ENCODE peak calls at places on chromosome 11, in six cellular contexts. M, H, L, W, J and X are unnamed samples.
A peak's percentile ranks its signal among the peaks of the same experiment; 100 is the strongest.

GRCh38 chr11:95443386-95443785 is 212.4 kb upstream of the SESN3 start:
- DNase-seq in M (no peak), H (no peak), L (no peak), W (no peak), J (no peak), X (peak; percentile 50)

GRCh38 chr11:70152244-70152643 is 50.9 kb upstream of the FADD start:
- DNase-seq in M (no peak), H (no peak), L (no peak), W (no peak), J (no peak), X (no peak)

GRCh38 chr11:46665356-46665755 is 35.1 kb downstream of the ARHGAP1 start:
- DNase-seq in M (no peak), H (no peak), L (no peak), W (no peak), J (no peak), X (no peak)

GRCh38 chr11:92149996-92150395 is 74.6 kb upstream of the FAT3 start:
- DNase-seq in M (no peak), H (no peak), L (no peak), W (no peak), J (no peak), X (no peak)

GRCh38 chr11:420054-420910 is 5.5 kb upstream of the SIGIRR start:
- DNase-seq in M (no peak), H (no peak), L (no peak), W (no peak), J (no peak), X (no peak)

GRCh38 chr11:69912911-69913451 is 93.8 kb upstream of the FGF3 start:
- DNase-seq in M (no peak), H (no peak), L (no peak), W (no peak), J (peak; percentile 31), X (no peak)

GRCh38 chr11:60880635-60881282 is 13.4 kb downstream of the ZP1 start:
- DNase-seq in M (no peak), H (no peak), L (no peak), W (no peak), J (no peak), X (no peak)

GRCh38 chr11:60633645-60634044 is 65.8 kb upstream of the MS4A8 start:
- DNase-seq in M (no peak), H (no peak), L (no peak), W (no peak), J (no peak), X (no peak)

GRCh38 chr11:46050065-46050464 is 71.2 kb downstream of the PHF21A start:
- DNase-seq in M (no peak), H (no peak), L (no peak), W (no peak), J (peak; percentile 45), X (no peak)

GRCh38 chr11:86068138-86068861 is 584 bp downstream of the PICALM start:
- DNase-seq in M (peak; percentile 6), H (peak; percentile 26), L (no peak), W (peak; percentile 39), J (peak; percentile 49), X (peak; percentile 37)

GRCh38 chr11:125258626-125259025 is 94.1 kb downstream of the PKNOX2 start:
- DNase-seq in M (no peak), H (no peak), L (no peak), W (no peak), J (no peak), X (no peak)

GRCh38 chr11:1567721-1568100 is 4.4 kb downstream of the DUSP8 start:
- DNase-seq in M (no peak), H (no peak), L (no peak), W (no peak), J (no peak), X (no peak)

GRCh38 chr11:107457205-107457557 is 444 bp downstream of the CWF19L2 start:
- DNase-seq in M (no peak), H (no peak), L (no peak), W (no peak), J (no peak), X (no peak)

GRCh38 chr11:83054001-83054400 is 17.7 kb downstream of the RAB30 start:
- DNase-seq in M (no peak), H (no peak), L (no peak), W (no peak), J (no peak), X (no peak)

GRCh38 chr11:18650353-18650752 is 16.2 kb upstream of the SPTY2D1 start:
- DNase-seq in M (no peak), H (no peak), L (no peak), W (no peak), J (no peak), X (no peak)

GRCh38 chr11:115256326-115257197 is 247.7 kb downstream of the CADM1 start:
- DNase-seq in M (no peak), H (no peak), L (no peak), W (no peak), J (no peak), X (no peak)

GRCh38 chr11:106415510-106415909 is 338.0 kb downstream of the AASDHPPT start:
- DNase-seq in M (no peak), H (no peak), L (no peak), W (no peak), J (no peak), X (no peak)

GRCh38 chr11:27443746-27444465 is 28.7 kb downstream of the LGR4 start:
- DNase-seq in M (no peak), H (no peak), L (no peak), W (no peak), J (no peak), X (no peak)

GRCh38 chr11:75351541-75352416 is at the start of gene ARRB1:
- DNase-seq in M (peak; percentile 26), H (peak; percentile 51), L (no peak), W (peak; percentile 76), J (no peak), X (peak; percentile 80)

GRCh38 chr11:10898763-10899541 is 41.1 kb upstream of the ZBED5 start:
- DNase-seq in M (no peak), H (no peak), L (no peak), W (peak; percentile 46), J (no peak), X (no peak)

GRCh38 chr11:108743851-108744250 is 79.0 kb downstream of the DDX10 start:
- DNase-seq in M (no peak), H (no peak), L (no peak), W (no peak), J (no peak), X (no peak)

GRCh38 chr11:71914617-71915189 is 13.7 kb downstream of the XNDC1N start:
- DNase-seq in M (no peak), H (no peak), L (no peak), W (no peak), J (no peak), X (no peak)

GRCh38 chr11:13169709-13170108 is 107.9 kb upstream of the BMAL1 start:
- DNase-seq in M (no peak), H (no peak), L (no peak), W (no peak), J (no peak), X (no peak)

GRCh38 chr11:18046116-18046777 is at the start of gene TPH1:
- DNase-seq in M (no peak), H (no peak), L (no peak), W (peak; percentile 9), J (no peak), X (no peak)

GRCh38 chr11:17603056-17603825 is 56.2 kb downstream of the OTOG start:
- DNase-seq in M (no peak), H (no peak), L (no peak), W (no peak), J (no peak), X (no peak)

GRCh38 chr11:5698281-5698680 is 8.7 kb downstream of the TRIM22 start:
- DNase-seq in M (no peak), H (no peak), L (no peak), W (no peak), J (no peak), X (no peak)

GRCh38 chr11:29293825-29294224 is 723.0 kb downstream of the KCNA4 start:
- DNase-seq in M (no peak), H (no peak), L (no peak), W (no peak), J (no peak), X (no peak)

GRCh38 chr11:11267312-11267711 is 85.7 kb downstream of the CSNK2A3 start:
- DNase-seq in M (no peak), H (no peak), L (no peak), W (no peak), J (no peak), X (no peak)

GRCh38 chr11:11569936-11570491 is 51.8 kb downstream of the GALNT18 start:
- DNase-seq in M (no peak), H (no peak), L (no peak), W (peak; percentile 85), J (peak; percentile 60), X (no peak)

GRCh38 chr11:129248618-129249017 is 56.5 kb upstream of the ARHGAP32 start:
- DNase-seq in M (no peak), H (no peak), L (no peak), W (no peak), J (no peak), X (no peak)

GRCh38 chr11:13184295-13184794 is 93.2 kb upstream of the BMAL1 start:
- DNase-seq in M (no peak), H (no peak), L (no peak), W (no peak), J (no peak), X (no peak)

GRCh38 chr11:15918212-15918611 is 438.1 kb downstream of the SOX6 start:
- DNase-seq in M (no peak), H (no peak), L (no peak), W (no peak), J (no peak), X (no peak)